ENCODE peak calls at places on chromosomes 12 and 14, in four cellular contexts. R is HepG2, I is HCT116, A is K562. O is an unnamed sample.

GRCh38 chr14:51873221-51873893 is 12.9 kb downstream of the GNG2 start:
- DNase-seq in R (no peak), I (peak; percentile 24), A (no peak), O (no peak)

GRCh38 chr12:39003541-39004160 is 98.3 kb upstream of the CPNE8 start:
- DNase-seq in R (peak; percentile 15), I (no peak), A (no peak), O (no peak)

GRCh38 chr12:57726884-57727757 is 11.4 kb downstream of the AGAP2 start:
- DNase-seq in R (no peak), I (no peak), A (no peak), O (no peak)

GRCh38 chr12:57196956-57197355 is 19.6 kb upstream of the NXPH4 start:
- DNase-seq in R (no peak), I (no peak), A (no peak), O (no peak)

GRCh38 chr12:116614194-116614885 is 55.2 kb downstream of the MAP1LC3B2 start:
- DNase-seq in R (no peak), I (no peak), A (no peak), O (no peak)

GRCh38 chr12:128863957-128864356 is 10.7 kb downstream of the GLT1D1 start:
- DNase-seq in R (no peak), I (no peak), A (no peak), O (no peak)

GRCh38 chr12:116525418-116526001 is 33.7 kb upstream of the MAP1LC3B2 start:
- DNase-seq in R (no peak), I (peak; percentile 80), A (no peak), O (no peak)

GRCh38 chr12:26524862-26525465 is 308.0 kb downstream of the ITPR2 start:
- DNase-seq in R (no peak), I (peak; percentile 23), A (peak; percentile 9), O (peak; percentile 33)

GRCh38 chr12:8038659-8039114 is 6.2 kb downstream of the FOXJ2 start:
- DNase-seq in R (no peak), I (no peak), A (peak; percentile 64), O (no peak)

GRCh38 chr12:104886418-104887401 is 71.4 kb downstream of the SLC41A2 start:
- DNase-seq in R (no peak), I (peak; percentile 15), A (no peak), O (no peak)

GRCh38 chr12:127060310-127060847 is 1206.6 kb upstream of the TMEM132C start:
- DNase-seq in R (no peak), I (peak; percentile 80), A (peak; percentile 78), O (no peak)

GRCh38 chr14:104134061-104134965 is 4.1 kb upstream of the KIF26A start:
- DNase-seq in R (no peak), I (no peak), A (no peak), O (no peak)

GRCh38 chr12:98515368-98516183 is at the start of gene TMPO:
- DNase-seq in R (peak; percentile 84), I (peak; percentile 82), A (peak; percentile 98), O (peak; percentile 53)

GRCh38 chr14:23622990-23623389 is 13.2 kb upstream of the DHRS2 start:
- DNase-seq in R (no peak), I (no peak), A (no peak), O (no peak)

GRCh38 chr14:53963491-53964227 is 7.0 kb upstream of the BMP4 start:
- DNase-seq in R (no peak), I (no peak), A (no peak), O (no peak)

GRCh38 chr12:117231750-117232149 is 41.5 kb upstream of the FBXO21 start:
- DNase-seq in R (no peak), I (peak; percentile 24), A (peak; percentile 37), O (no peak)

GRCh38 chr12:83826112-83826511 is 1086.5 kb downstream of the SLC6A15 start:
- DNase-seq in R (no peak), I (peak; percentile 22), A (peak; percentile 4), O (peak; percentile 15)

GRCh38 chr12:57161491-57161890 is 14.1 kb upstream of the LRP1-AS start:
- DNase-seq in R (no peak), I (no peak), A (no peak), O (no peak)

GRCh38 chr12:92149563-92149962 is 3.9 kb upstream of the BTG1 start:
- DNase-seq in R (no peak), I (no peak), A (no peak), O (no peak)

GRCh38 chr12:120261951-120262851 is 3.3 kb downstream of the PXN start:
- DNase-seq in R (no peak), I (peak; percentile 70), A (no peak), O (no peak)

GRCh38 chr14:94886931-94887330 is 117.0 kb upstream of the GSC start:
- DNase-seq in R (no peak), I (no peak), A (no peak), O (no peak)

GRCh38 chr12:55060470-55060869 is 40.7 kb downstream of the NEUROD4 start:
- DNase-seq in R (no peak), I (no peak), A (peak; percentile 55), O (no peak)

GRCh38 chr12:510071-510825 is 50.5 kb downstream of the B4GALNT3 start:
- DNase-seq in R (no peak), I (no peak), A (no peak), O (no peak)

GRCh38 chr12:82721726-82722125 is 35.0 kb downstream of the TMTC2 start:
- DNase-seq in R (no peak), I (no peak), A (no peak), O (no peak)

GRCh38 chr14:81343166-81343565 is 57.0 kb downstream of the STON2 start:
- DNase-seq in R (no peak), I (no peak), A (no peak), O (no peak)

GRCh38 chr12:26941251-26941650 is 3.0 kb downstream of the FGFR1OP2 start:
- DNase-seq in R (no peak), I (no peak), A (no peak), O (no peak)

GRCh38 chr12:42130670-42131402 is 13.8 kb downstream of the GXYLT1 start:
- DNase-seq in R (no peak), I (no peak), A (no peak), O (no peak)

GRCh38 chr12:122669397-122670070 is 33.6 kb downstream of the HCAR2 start:
- DNase-seq in R (no peak), I (no peak), A (no peak), O (no peak)

GRCh38 chr14:100587248-100587762 is at the start of gene BEGAIN:
- DNase-seq in R (no peak), I (no peak), A (no peak), O (no peak)

GRCh38 chr12:101695698-101696097 is 1.7 kb upstream of the CHPT1 start:
- DNase-seq in R (peak; percentile 61), I (no peak), A (no peak), O (no peak)

GRCh38 chr14:38723954-38724353 is 379.1 kb downstream of the SEC23A start:
- DNase-seq in R (no peak), I (no peak), A (no peak), O (no peak)

DNA sequence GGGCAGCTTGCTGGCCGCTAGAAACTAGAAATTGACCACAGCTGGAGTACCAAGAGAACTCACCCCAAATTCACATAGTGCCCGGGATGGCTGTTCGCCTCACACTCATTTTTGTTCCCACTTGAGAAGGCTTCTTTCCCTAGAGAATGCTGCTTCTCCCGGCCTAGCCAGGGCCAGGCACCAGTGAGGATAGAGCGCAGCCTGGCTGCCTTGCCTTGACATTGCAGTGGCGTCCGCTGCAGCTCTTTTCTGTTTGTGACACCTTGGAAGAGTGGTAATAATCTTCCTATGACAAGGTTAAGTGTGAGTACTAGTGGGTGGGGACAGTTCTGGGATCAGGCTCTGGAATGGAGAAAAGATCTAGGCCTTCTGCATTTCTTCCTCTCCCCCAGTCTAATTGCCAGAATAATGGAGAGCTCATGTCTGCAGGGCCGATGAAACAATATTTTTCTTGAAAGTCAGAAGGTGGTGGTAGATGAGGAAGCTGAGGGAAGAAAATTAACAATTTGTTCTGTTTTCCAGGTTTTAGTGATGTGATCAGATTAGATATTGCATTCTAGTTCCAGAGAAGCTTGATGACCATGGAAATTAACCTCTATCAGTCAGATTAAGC is 3.7 kb downstream of the TMEM253 start:
- DNase-seq in R (no peak), I (peak; percentile 72), A (peak; percentile 56), O (peak; percentile 69)
- TF ChIP-seq SIN3A in R (peak; percentile 19), I (no peak), A (no peak), O (no peak)

DNA sequence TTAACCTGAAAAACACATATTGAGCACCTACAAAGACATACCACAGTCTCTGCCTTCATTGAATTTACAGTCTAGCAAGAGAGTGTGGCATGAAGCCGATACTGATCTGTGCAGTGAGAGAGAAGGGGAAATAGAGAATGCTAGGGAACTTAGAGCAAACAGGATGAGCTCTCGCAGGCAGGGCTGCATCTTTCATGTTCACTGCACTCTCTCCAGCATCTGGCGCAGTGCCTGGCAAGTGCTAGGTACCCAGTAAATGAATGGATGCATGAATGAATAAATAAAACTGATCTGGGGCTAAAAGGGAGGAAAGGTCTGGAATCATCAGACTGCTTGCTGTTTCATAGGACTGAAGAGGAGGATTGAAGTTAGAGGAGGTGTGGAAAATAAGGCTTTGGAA is 256.5 kb upstream of the NPAS3 start:
- DNase-seq in R (no peak), I (no peak), A (no peak), O (no peak)
- TF ChIP-seq TCF7L2 in R (no peak), I (no peak), A (no peak), O (no peak)

DNA sequence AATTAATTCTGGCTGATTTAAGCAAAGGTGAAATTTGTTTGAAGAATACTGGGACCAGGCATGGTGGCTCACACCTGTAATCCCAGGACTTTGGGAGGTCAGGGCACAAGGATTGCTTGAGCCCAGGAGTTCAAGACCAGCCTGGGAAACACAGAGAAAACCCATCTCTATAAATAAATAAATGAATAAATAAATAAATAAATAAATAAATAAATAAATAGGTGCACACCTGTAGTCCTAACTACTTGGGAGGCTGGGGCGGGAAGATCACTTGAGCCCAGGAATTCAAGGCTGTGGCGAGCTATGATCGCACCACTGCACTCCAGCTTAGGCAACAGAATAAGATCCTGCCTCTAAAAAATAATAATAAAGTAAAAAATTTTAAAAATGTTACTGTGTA is 4.4 kb upstream of the C14orf39 start:
- DNase-seq in R (no peak), I (no peak), A (no peak), O (no peak)
- H3K9me3 ChIP-seq in R (no peaks in the 10 kb centered on the region), I (no peaks in the 10 kb centered on the region), A (peaks cover 1% of the 10 kb centered on the region), O (no peaks in the 10 kb centered on the region)

DNA sequence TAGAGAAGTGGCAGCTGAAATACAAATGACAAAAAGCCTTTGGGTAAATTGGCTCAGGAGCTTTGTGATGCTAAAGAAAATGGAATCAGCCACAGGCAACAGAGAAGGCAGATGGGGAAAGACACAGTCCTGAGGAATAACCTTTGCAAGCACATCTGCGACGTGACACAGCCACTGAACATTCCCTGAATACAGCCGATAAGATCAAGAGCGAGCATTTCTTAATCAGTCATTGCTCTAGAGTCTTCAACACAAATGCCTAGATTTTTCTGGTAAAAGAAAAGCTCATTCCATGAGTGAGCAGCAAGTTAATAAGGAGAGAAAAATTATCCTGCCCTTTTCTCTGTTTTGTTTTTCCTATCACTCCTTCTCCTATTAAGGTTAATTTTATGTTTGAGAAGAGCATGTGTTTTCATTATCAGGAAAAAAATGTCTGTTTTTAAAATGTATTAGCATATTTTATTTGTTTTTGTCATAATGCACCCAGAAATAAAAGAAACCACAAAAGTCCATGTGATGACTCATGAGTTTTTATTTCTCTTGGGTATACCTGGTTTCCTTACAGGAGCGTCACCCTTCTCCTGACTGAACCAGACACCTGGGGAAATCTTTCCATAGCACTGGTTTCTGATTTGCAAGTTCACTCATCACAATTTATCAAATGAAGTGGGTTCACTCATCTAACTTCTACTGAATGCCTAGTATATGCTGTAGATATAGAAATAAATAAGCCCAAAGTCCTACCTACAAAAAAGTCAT is 45.4 kb upstream of the PCED1B start:
- DNase-seq in R (no peak), I (no peak), A (no peak), O (no peak)
- TF ChIP-seq SIN3A in R (no peak), I (no peak), A (no peak), O (no peak)